ENCODE peak calls at places on chromosomes 4 and X, in nine cellular contexts. J, G, B, V, O, I, Y, L and S are unnamed samples.

GRCh38 chr4:53656421-53656981 is 65.2 kb upstream of the LNX1 start:
- DNase-seq in J (no peak), G (no peak), B (no peak), V (no peak), O (peak), I (no peak), Y (no peak), L (no peak), S (no peak)

GRCh38 chr4:3721186-3721585 is 45.0 kb upstream of the ADRA2C start:
- DNase-seq in J (no peak), G (no peak), B (no peak), V (no peak), O (no peak), I (no peak), Y (no peak), L (no peak), S (no peak)

GRCh38 chr4:184386271-184386781 is 88.0 kb downstream of the IRF2 start:
- DNase-seq in J (no peak), G (no peak), B (no peak), V (peak), O (no peak), I (peak), Y (no peak), L (no peak), S (no peak)

GRCh38 chr4:20816287-20816686 is 116.0 kb downstream of the PACRGL start:
- DNase-seq in J (no peak), G (no peak), B (no peak), V (no peak), O (no peak), I (no peak), Y (no peak), L (no peak), S (no peak)

GRCh38 chr4:177375971-177376370 is 66.3 kb downstream of the AGA start:
- DNase-seq in J (no peak), G (no peak), B (no peak), V (no peak), O (peak), I (no peak), Y (no peak), L (no peak), S (no peak)

GRCh38 chr4:115234405-115235093 is 121.1 kb upstream of the NDST4 start:
- DNase-seq in J (peak), G (no peak), B (no peak), V (no peak), O (peak), I (no peak), Y (no peak), L (no peak), S (no peak)

GRCh38 chr4:112652216-112652615 is 15.3 kb downstream of the LARP7 start:
- DNase-seq in J (no peak), G (no peak), B (no peak), V (no peak), O (no peak), I (no peak), Y (no peak), L (no peak), S (no peak)

GRCh38 chr4:100022792-100023222 is 72.7 kb upstream of the H2AZ1 start:
- DNase-seq in J (no peak), G (no peak), B (no peak), V (no peak), O (no peak), I (no peak), Y (no peak), L (no peak), S (no peak)

GRCh38 chr4:113433116-113433515 is 328.4 kb downstream of the CAMK2D start:
- DNase-seq in J (no peak), G (no peak), B (no peak), V (no peak), O (no peak), I (no peak), Y (no peak), L (no peak), S (no peak)

GRCh38 chrX:107764845-107765608 is 10.6 kb downstream of the TSC22D3 start:
- DNase-seq in J (no peak), G (no peak), B (no peak), V (no peak), O (no peak), I (no peak), Y (no peak), L (no peak), S (no peak)

GRCh38 chrX:16112428-16112827 is 10.9 kb upstream of the GRPR start:
- DNase-seq in J (no peak), G (no peak), B (no peak), V (no peak), O (no peak), I (no peak), Y (no peak), L (no peak), S (no peak)

GRCh38 chr4:6198278-6198677 is 2.1 kb downstream of the JAKMIP1 start:
- DNase-seq in J (no peak), G (no peak), B (peak), V (no peak), O (no peak), I (no peak), Y (no peak), L (no peak), S (no peak)

GRCh38 chr4:154366956-154367355 is 124.6 kb downstream of the DCHS2 start:
- DNase-seq in J (no peak), G (no peak), B (no peak), V (no peak), O (peak), I (no peak), Y (no peak), L (no peak), S (no peak)

GRCh38 chrX:126448681-126449080 is 103.9 kb downstream of the DCAF12L1 start:
- DNase-seq in J (no peak), G (no peak), B (no peak), V (no peak), O (no peak), I (no peak), Y (no peak), L (no peak), S (no peak)

GRCh38 chrX:153883163-153883843 is 2.7 kb downstream of the L1CAM start:
- DNase-seq in J (no peak), G (no peak), B (no peak), V (no peak), O (no peak), I (no peak), Y (no peak), L (no peak), S (no peak)

GRCh38 chr4:182766851-182767250 is 150.3 kb downstream of the DCTD start:
- DNase-seq in J (no peak), G (no peak), B (no peak), V (no peak), O (no peak), I (no peak), Y (no peak), L (no peak), S (no peak)

GRCh38 chr4:129641179-129641578 is 545.2 kb downstream of the C4orf33 start:
- DNase-seq in J (peak), G (peak), B (peak), V (peak), O (peak), I (peak), Y (peak), L (no peak), S (peak)

GRCh38 chr4:159150380-159150779 is 47.5 kb downstream of the RAPGEF2 start:
- DNase-seq in J (no peak), G (no peak), B (no peak), V (no peak), O (no peak), I (no peak), Y (no peak), L (no peak), S (peak)

GRCh38 chrX:97306771-97307470 is 423.2 kb downstream of the RPA4 start:
- DNase-seq in J (no peak), G (no peak), B (no peak), V (no peak), O (no peak), I (no peak), Y (no peak), L (no peak), S (no peak)

GRCh38 chr4:181319629-181320028 is 923.6 kb upstream of the TENM3 start:
- DNase-seq in J (no peak), G (no peak), B (no peak), V (no peak), O (no peak), I (no peak), Y (no peak), L (no peak), S (peak)

GRCh38 chr4:104966349-104967033 is 180.2 kb upstream of the TET2 start:
- DNase-seq in J (no peak), G (peak), B (peak), V (no peak), O (peak), I (no peak), Y (no peak), L (no peak), S (peak)

GRCh38 chr4:95591278-95591677 is 42.5 kb upstream of the UNC5C start:
- DNase-seq in J (no peak), G (no peak), B (no peak), V (no peak), O (no peak), I (no peak), Y (no peak), L (no peak), S (no peak)